ENCODE peak calls at places on chromosomes 11 and 22, in five cellular contexts. Z is islet precursor cell; O is naive thymus-derived CD4-positive, alpha-beta T cell; E is GM23248; B is CMK. P is an unnamed sample.

GRCh38 chr22:32660292-32660691 is 141.2 kb upstream of the TIMP3 start:
- DNase-seq in E (peak), O (peak), B (peak), Z (peak), P (peak)

GRCh38 chr11:44604171-44604581 is 38.7 kb downstream of the CD82 start:
- DNase-seq in B (no peak), E (peak), O (no peak), Z (no peak), P (no peak)

GRCh38 chr11:78798567-78799170 is 224.0 kb upstream of the NARS2 start:
- DNase-seq in Z (peak), O (no peak), B (peak), E (peak), P (peak)

GRCh38 chr11:12420706-12421105 is 43.3 kb downstream of the PARVA start:
- DNase-seq in E (no peak), O (no peak), B (no peak), Z (no peak), P (no peak)

GRCh38 chr11:70573701-70574151 is 175.4 kb downstream of the CTTN start:
- DNase-seq in Z (no peak), O (no peak), B (no peak), E (no peak), P (no peak)

GRCh38 chr11:70034740-70035365 is 43.3 kb upstream of the ANO1 start:
- DNase-seq in E (no peak), O (no peak), B (no peak), Z (no peak), P (no peak)

GRCh38 chr22:28148816-28149465 is 229.9 kb upstream of the PITPNB start:
- DNase-seq in O (no peak), Z (no peak), B (no peak), E (peak), P (no peak)

GRCh38 chr11:64629796-64630562 is 39.0 kb downstream of the SLC22A12 start:
- DNase-seq in B (no peak), Z (peak), O (no peak), E (peak), P (peak)

GRCh38 chr11:65817815-65818680 is 15.7 kb upstream of the SNX32 start:
- DNase-seq in E (peak), Z (peak), B (peak), O (peak), P (peak)

GRCh38 chr22:30422481-30423295 is 2.9 kb upstream of the MTFP1 start:
- DNase-seq in Z (peak), O (no peak), B (no peak), E (peak), P (peak)

GRCh38 chr11:88105952-88106351 is 69.3 kb downstream of the RAB38 start:
- DNase-seq in O (no peak), E (no peak), Z (no peak), B (no peak), P (no peak)

GRCh38 chr11:64877390-64878222 is 815 bp downstream of the EHD1 start:
- DNase-seq in Z (no peak), O (no peak), B (no peak), E (peak), P (peak)

GRCh38 chr11:104105155-104105554 is 58.8 kb downstream of the PDGFD start:
- DNase-seq in Z (no peak), B (no peak), E (peak), O (no peak), P (no peak)

GRCh38 chr11:7899418-7899817 is 31.6 kb downstream of the OR10A6 start:
- DNase-seq in O (no peak), Z (no peak), E (no peak), B (no peak), P (no peak)

GRCh38 chr11:92703431-92703830 is 266.0 kb upstream of the MTNR1B start:
- DNase-seq in Z (no peak), B (no peak), O (no peak), E (peak), P (no peak)

GRCh38 chr22:50579752-50580151 is 1.5 kb upstream of the CPT1B start:
- DNase-seq in Z (no peak), O (no peak), B (no peak), E (no peak), P (no peak)

GRCh38 chr22:34297536-34298120 is 377.4 kb upstream of the LARGE1 start:
- DNase-seq in O (no peak), B (no peak), Z (no peak), E (no peak), P (no peak)

GRCh38 chr11:43245471-43245870 is 66.3 kb upstream of the API5 start:
- DNase-seq in B (no peak), Z (no peak), E (no peak), O (no peak), P (no peak)

GRCh38 chr11:57406337-57406904 is 16.0 kb upstream of the PRG2 start:
- DNase-seq in E (peak), B (no peak), O (no peak), Z (no peak), P (no peak)

GRCh38 chr11:62542750-62543567 is 3.6 kb downstream of the AHNAK start:
- DNase-seq in B (peak), Z (peak), O (peak), E (peak), P (peak)

GRCh38 chr11:94895451-94895850 is 77.9 kb downstream of the CWC15 start:
- DNase-seq in Z (peak), B (no peak), O (no peak), E (peak), P (no peak)

GRCh38 chr11:69520186-69520585 is 38.7 kb downstream of the LINC01488 start:
- DNase-seq in E (peak), O (no peak), B (no peak), Z (no peak), P (no peak)

GRCh38 chr11:85829172-85829571 is 18.2 kb upstream of the SYTL2 start:
- DNase-seq in B (no peak), Z (no peak), E (no peak), O (no peak), P (no peak)

GRCh38 chr11:73999581-74000306 is 9.1 kb downstream of the UCP3 start:
- DNase-seq in E (no peak), O (no peak), Z (no peak), B (no peak), P (no peak)

GRCh38 chr11:36702330-36703054 is 104.5 kb upstream of the RAG2 start:
- DNase-seq in O (no peak), B (no peak), Z (peak), E (peak), P (no peak)

GRCh38 chr11:110337570-110338193 is 41.3 kb upstream of the RDX start:
- DNase-seq in O (no peak), E (no peak), Z (peak), B (no peak), P (no peak)

GRCh38 chr11:45798793-45799441 is 6.0 kb upstream of the SLC35C1 start:
- DNase-seq in Z (no peak), O (no peak), E (no peak), B (no peak), P (no peak)

GRCh38 chr22:41683616-41684015 is 5.1 kb downstream of the SNU13 start:
- DNase-seq in E (peak), O (no peak), B (no peak), Z (no peak), P (no peak)

GRCh38 chr11:1869427-1870325 is 16.8 kb downstream of the LSP1 start:
- DNase-seq in B (no peak), Z (no peak), O (no peak), E (peak), P (no peak)

GRCh38 chr11:104926771-104927470 is 28.7 kb upstream of the CASP12 start:
- DNase-seq in E (no peak), Z (peak), B (no peak), O (no peak), P (no peak)

GRCh38 chr11:70483940-70484339 is 85.6 kb downstream of the CTTN start:
- DNase-seq in Z (no peak), E (no peak), O (no peak), B (no peak), P (no peak)

GRCh38 chr22:31229402-31230140 is 17.5 kb downstream of the LIMK2 start:
- DNase-seq in E (peak), Z (no peak), B (no peak), O (no peak), P (peak)

GRCh38 chr11:12100886-12101285 is 9.5 kb upstream of the MICAL2 start:
- DNase-seq in Z (no peak), O (no peak), E (peak), B (no peak), P (no peak)

GRCh38 chr22:27775698-27776409 is 25.7 kb downstream of the MN1 start:
- DNase-seq in Z (no peak), O (no peak), E (no peak), B (no peak), P (no peak)

GRCh38 chr11:21398195-21398594 is 728.8 kb downstream of the NELL1 start:
- DNase-seq in Z (no peak), B (no peak), E (no peak), O (no peak), P (no peak)

GRCh38 chr11:108002476-108002875 is 6.2 kb upstream of the CUL5 start:
- DNase-seq in B (no peak), E (no peak), Z (no peak), O (no peak), P (no peak)

GRCh38 chr11:104661901-104662300 is 236.4 kb downstream of the CASP12 start:
- DNase-seq in E (no peak), O (no peak), Z (no peak), B (no peak), P (no peak)

GRCh38 chr11:22787565-22788162 is 41.9 kb downstream of the SVIP start:
- DNase-seq in E (peak), O (peak), Z (no peak), B (no peak), P (peak)

GRCh38 chr22:20154602-20155183 is 3.8 kb upstream of the CCDC188 start:
- DNase-seq in B (no peak), E (no peak), Z (no peak), O (no peak), P (no peak)

GRCh38 chr11:31921066-31921465 is 109.9 kb upstream of the PAX6 start:
- DNase-seq in O (no peak), B (no peak), E (no peak), Z (peak), P (no peak)